ENCODE peak calls at places on chromosomes 13 and 19, in six cellular contexts. One of them, this sample, is unnamed.

GRCh38 chr19:18440421-18440877 is 2.5 kb upstream of the ISYNA1 start:
- DNase-seq in NB4: peak
- DNase-seq in ovary: peak
- DNase-seq in uterus: no peak
- DNase-seq in A549: no peak
- DNase-seq in heart left ventricle: no peak
- DNase-seq in this sample: no peak

GRCh38 chr19:50352242-50352641 is 13.2 kb downstream of the NAPSA start:
- DNase-seq in NB4: no peak
- DNase-seq in ovary: no peak
- DNase-seq in uterus: no peak
- DNase-seq in A549: no peak
- DNase-seq in heart left ventricle: no peak
- DNase-seq in this sample: no peak

GRCh38 chr13:40190656-40191100 is 475.8 kb downstream of the FOXO1 start:
- DNase-seq in NB4: peak
- DNase-seq in ovary: peak
- DNase-seq in uterus: peak
- DNase-seq in A549: no peak
- DNase-seq in heart left ventricle: peak
- DNase-seq in this sample: peak

GRCh38 chr13:112690242-112690943 is 555 bp downstream of the ATP11A start:
- DNase-seq in NB4: peak
- DNase-seq in ovary: peak
- DNase-seq in uterus: peak
- DNase-seq in A549: peak
- DNase-seq in heart left ventricle: peak
- DNase-seq in this sample: no peak

GRCh38 chr13:113083402-113084061 is 22.1 kb upstream of the F7 start:
- DNase-seq in NB4: no peak
- DNase-seq in ovary: no peak
- DNase-seq in uterus: no peak
- DNase-seq in A549: no peak
- DNase-seq in heart left ventricle: peak
- DNase-seq in this sample: peak

GRCh38 chr19:45424191-45425058 is 708 bp upstream of the ERCC1 start:
- DNase-seq in NB4: peak
- DNase-seq in ovary: peak
- DNase-seq in uterus: peak
- DNase-seq in A549: peak
- DNase-seq in heart left ventricle: peak
- DNase-seq in this sample: peak

GRCh38 chr13:49308104-49308875 is 60.6 kb downstream of the CDADC1 start:
- DNase-seq in NB4: no peak
- DNase-seq in ovary: peak
- DNase-seq in uterus: peak
- DNase-seq in A549: no peak
- DNase-seq in heart left ventricle: peak
- DNase-seq in this sample: peak

GRCh38 chr13:83881917-83882625 is at the start of gene SLITRK1:
- DNase-seq in NB4: peak
- DNase-seq in ovary: no peak
- DNase-seq in uterus: no peak
- DNase-seq in A549: no peak
- DNase-seq in heart left ventricle: no peak
- DNase-seq in this sample: peak

GRCh38 chr19:49807174-49807830 is 5.8 kb downstream of the FUZ start:
- DNase-seq in NB4: peak
- DNase-seq in ovary: peak
- DNase-seq in uterus: no peak
- DNase-seq in A549: no peak
- DNase-seq in heart left ventricle: no peak
- DNase-seq in this sample: no peak

GRCh38 chr13:36288794-36289391 is 8.7 kb downstream of the CCDC169 start:
- DNase-seq in NB4: peak
- DNase-seq in ovary: no peak
- DNase-seq in uterus: no peak
- DNase-seq in A549: no peak
- DNase-seq in heart left ventricle: no peak
- DNase-seq in this sample: no peak

GRCh38 chr19:17873661-17874422 is 2.1 kb downstream of the SLC5A5 start:
- DNase-seq in NB4: peak
- DNase-seq in ovary: no peak
- DNase-seq in uterus: no peak
- DNase-seq in A549: peak
- DNase-seq in heart left ventricle: no peak
- DNase-seq in this sample: no peak

GRCh38 chr13:20053016-20053415 is 94.5 kb downstream of the ZMYM2 start:
- DNase-seq in NB4: no peak
- DNase-seq in ovary: no peak
- DNase-seq in uterus: no peak
- DNase-seq in A549: no peak
- DNase-seq in heart left ventricle: peak
- DNase-seq in this sample: no peak

GRCh38 chr19:8022275-8022674 is 16.8 kb upstream of the ELAVL1 start:
- DNase-seq in NB4: no peak
- DNase-seq in ovary: no peak
- DNase-seq in uterus: no peak
- DNase-seq in A549: no peak
- DNase-seq in heart left ventricle: no peak
- DNase-seq in this sample: no peak

GRCh38 chr19:42498387-42498786 is 29.9 kb downstream of the CEACAM1 start:
- DNase-seq in NB4: no peak
- DNase-seq in ovary: no peak
- DNase-seq in uterus: no peak
- DNase-seq in A549: no peak
- DNase-seq in heart left ventricle: no peak
- DNase-seq in this sample: no peak

GRCh38 chr19:42494321-42494720 is 34.0 kb downstream of the CEACAM1 start:
- DNase-seq in NB4: no peak
- DNase-seq in ovary: no peak
- DNase-seq in uterus: no peak
- DNase-seq in A549: no peak
- DNase-seq in heart left ventricle: no peak
- DNase-seq in this sample: no peak

GRCh38 chr19:42495663-42496062 is 32.6 kb downstream of the CEACAM1 start:
- DNase-seq in NB4: no peak
- DNase-seq in ovary: no peak
- DNase-seq in uterus: no peak
- DNase-seq in A549: no peak
- DNase-seq in heart left ventricle: no peak
- DNase-seq in this sample: no peak

GRCh38 chr19:42496551-42497133 is 31.6 kb downstream of the CEACAM1 start:
- DNase-seq in NB4: no peak
- DNase-seq in ovary: no peak
- DNase-seq in uterus: no peak
- DNase-seq in A549: no peak
- DNase-seq in heart left ventricle: no peak
- DNase-seq in this sample: no peak

DNA sequence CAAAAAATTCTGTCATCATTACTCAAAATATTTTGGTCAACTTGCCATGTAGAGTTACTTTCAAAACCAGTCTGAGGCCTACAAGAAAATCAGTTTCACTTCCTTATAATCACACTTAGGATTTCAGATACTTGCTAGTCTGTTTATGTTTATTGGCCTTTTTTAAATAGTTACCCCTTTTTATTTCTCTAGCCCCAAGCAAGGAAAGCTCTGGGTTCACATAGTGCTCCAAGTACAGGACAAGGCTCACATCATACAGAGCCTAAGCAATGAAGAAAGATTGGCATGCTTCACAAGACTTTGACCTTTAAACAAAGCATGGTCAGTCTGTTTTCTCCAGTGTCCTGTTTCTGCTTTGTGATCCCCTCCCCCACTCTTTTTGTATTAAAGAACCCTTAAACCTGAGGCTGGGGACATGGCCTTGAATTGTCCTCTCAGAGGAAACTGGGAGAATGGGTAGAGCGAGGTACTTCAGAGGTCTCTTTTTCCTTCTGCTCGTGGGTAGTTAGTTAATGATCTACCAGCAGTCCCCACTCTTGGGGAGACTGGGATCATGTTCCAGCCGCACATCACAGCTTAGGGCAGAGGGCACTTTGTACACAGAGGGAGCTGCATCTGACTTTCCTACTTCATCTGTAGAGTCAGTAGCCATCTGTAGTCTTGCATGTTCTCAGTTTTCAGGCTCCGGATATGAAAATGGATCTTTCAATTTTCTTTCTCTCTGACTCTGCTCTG is 30.6 kb downstream of the CEACAM1 start:
- DNase-seq in NB4: no peak
- DNase-seq in ovary: no peak
- DNase-seq in uterus: no peak
- DNase-seq in A549: peak
- DNase-seq in heart left ventricle: no peak
- DNase-seq in this sample: no peak
- TF ChIP-seq POLR2A in NB4: no peak
- TF ChIP-seq POLR2A in ovary: no peak
- TF ChIP-seq POLR2A in uterus: no peak
- TF ChIP-seq POLR2A in A549: peak
- TF ChIP-seq POLR2A in heart left ventricle: no peak
- TF ChIP-seq POLR2A in this sample: no peak

GRCh38 chr13:78376822-78377221 is 226.5 kb downstream of the POU4F1 start:
- DNase-seq in NB4: no peak
- DNase-seq in ovary: no peak
- DNase-seq in uterus: no peak
- DNase-seq in A549: no peak
- DNase-seq in heart left ventricle: no peak
- DNase-seq in this sample: no peak
- TF ChIP-seq CTCF in NB4: no peak
- TF ChIP-seq CTCF in ovary: no peak
- TF ChIP-seq CTCF in uterus: no peak
- TF ChIP-seq CTCF in A549: no peak
- TF ChIP-seq CTCF in heart left ventricle: no peak
- TF ChIP-seq CTCF in this sample: no peak

GRCh38 chr13:52447815-52448552 is 2.5 kb downstream of the VPS36 start:
- DNase-seq in NB4: peak
- DNase-seq in ovary: no peak
- DNase-seq in uterus: no peak
- DNase-seq in A549: no peak
- DNase-seq in heart left ventricle: no peak
- DNase-seq in this sample: no peak

GRCh38 chr13:52449323-52450011 is 967 bp downstream of the VPS36 start:
- DNase-seq in NB4: peak
- DNase-seq in ovary: no peak
- DNase-seq in uterus: no peak
- DNase-seq in A549: no peak
- DNase-seq in heart left ventricle: no peak
- DNase-seq in this sample: no peak

GRCh38 chr13:52450793-52451116 is 321 bp upstream of the VPS36 start:
- DNase-seq in NB4: no peak
- DNase-seq in ovary: no peak
- DNase-seq in uterus: no peak
- DNase-seq in A549: no peak
- DNase-seq in heart left ventricle: no peak
- DNase-seq in this sample: no peak

GRCh38 chr13:52452470-52452869 is 2.0 kb upstream of the VPS36 start:
- DNase-seq in NB4: no peak
- DNase-seq in ovary: no peak
- DNase-seq in uterus: no peak
- DNase-seq in A549: no peak
- DNase-seq in heart left ventricle: no peak
- DNase-seq in this sample: no peak

DNA sequence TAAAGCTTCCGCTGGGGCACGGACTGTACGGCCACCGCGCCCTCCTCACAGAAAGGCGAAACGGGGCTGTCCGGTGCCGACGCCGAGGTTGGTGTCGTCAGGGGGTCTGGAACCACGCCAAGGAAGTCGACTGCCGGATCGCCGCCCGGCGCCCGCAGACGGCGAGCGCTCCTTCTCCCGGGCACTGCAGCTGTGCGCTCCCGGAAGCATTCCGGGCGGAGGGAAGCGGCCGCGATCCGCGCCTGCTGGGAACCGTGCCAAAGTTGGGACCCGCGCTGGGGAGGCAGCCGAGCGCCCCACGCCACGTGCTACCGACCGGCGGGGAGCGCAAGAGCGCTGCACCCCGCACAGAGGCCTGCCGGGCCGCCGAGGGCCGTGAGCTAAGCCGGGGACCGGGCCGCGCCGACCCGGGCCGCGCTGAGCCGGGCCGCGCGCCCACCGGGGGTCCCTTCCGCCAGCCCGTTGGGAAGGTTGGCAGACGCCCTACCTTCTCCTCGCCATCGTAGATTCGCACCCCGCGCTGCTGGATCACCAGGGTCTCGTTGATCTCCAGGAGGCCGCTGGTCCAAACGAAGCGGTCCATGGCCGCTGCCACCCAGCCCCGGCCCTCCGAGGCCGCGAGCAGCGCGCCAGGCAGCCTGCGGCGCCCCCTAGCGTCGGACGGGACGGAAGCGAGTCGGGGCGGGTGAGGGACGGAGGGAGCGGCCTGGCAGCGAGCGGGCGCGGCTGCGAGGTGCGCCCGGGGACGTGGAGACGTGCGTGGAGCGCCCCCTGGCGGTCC is at the start of gene VPS36:
- DNase-seq in NB4: peak
- DNase-seq in ovary: peak
- DNase-seq in uterus: peak
- DNase-seq in A549: peak
- DNase-seq in heart left ventricle: peak
- DNase-seq in this sample: peak
- TF ChIP-seq POLR2A in NB4: peak
- TF ChIP-seq POLR2A in ovary: peak
- TF ChIP-seq POLR2A in uterus: peak
- TF ChIP-seq POLR2A in A549: peak
- TF ChIP-seq POLR2A in heart left ventricle: peak
- TF ChIP-seq POLR2A in this sample: peak

GRCh38 chr13:70310720-70311119 is 202.5 kb upstream of the KLHL1 start:
- DNase-seq in NB4: peak
- DNase-seq in ovary: no peak
- DNase-seq in uterus: no peak
- DNase-seq in A549: no peak
- DNase-seq in heart left ventricle: peak
- DNase-seq in this sample: no peak
- TF ChIP-seq CTCF in NB4: peak
- TF ChIP-seq CTCF in ovary: no peak
- TF ChIP-seq CTCF in uterus: no peak
- TF ChIP-seq CTCF in A549: peak
- TF ChIP-seq CTCF in heart left ventricle: no peak
- TF ChIP-seq CTCF in this sample: no peak

GRCh38 chr19:407501-408440 is 1.2 kb downstream of the C2CD4C start:
- DNase-seq in NB4: no peak
- DNase-seq in ovary: peak
- DNase-seq in uterus: no peak
- DNase-seq in A549: no peak
- DNase-seq in heart left ventricle: peak
- DNase-seq in this sample: no peak
- TF ChIP-seq POLR2A in NB4: no peak
- TF ChIP-seq POLR2A in ovary: no peak
- TF ChIP-seq POLR2A in uterus: no peak
- TF ChIP-seq POLR2A in A549: no peak
- TF ChIP-seq POLR2A in heart left ventricle: no peak
- TF ChIP-seq POLR2A in this sample: no peak

This sample was measured in lower leg skin.